ENCODE peak calls at places on chromosome 17, in four cellular contexts. C, M, S and Y are unnamed samples.

GRCh38 chr17:3639981-3640596 is 3.5 kb downstream of the CTNS start:
- DNase-seq in C (peak), S (no peak), M (no peak), Y (no peak)

GRCh38 chr17:68981288-68981687 is 26.1 kb upstream of the ABCA8 start:
- DNase-seq in M (no peak), S (peak), C (peak), Y (no peak)

GRCh38 chr17:8732406-8733065 is 12.1 kb downstream of the CCDC42 start:
- DNase-seq in S (no peak), M (no peak), C (no peak), Y (no peak)

GRCh38 chr17:35243459-35244204 is 760 bp downstream of the SLFN5 start:
- DNase-seq in S (no peak), M (peak), C (peak), Y (peak)

GRCh38 chr17:56947741-56948140 is 13.1 kb downstream of the COIL start:
- DNase-seq in C (no peak), S (no peak), M (no peak), Y (no peak)

GRCh38 chr17:60421273-60422161 is 772 bp upstream of the CHCT1 start:
- DNase-seq in S (no peak), M (peak), C (peak), Y (peak)

GRCh38 chr17:64061157-64061898 is 40.9 kb upstream of the ICAM2 start:
- DNase-seq in M (peak), C (no peak), S (no peak), Y (no peak)

GRCh38 chr17:77230436-77230830 is 89.7 kb downstream of the SEC14L1 start:
- DNase-seq in S (no peak), C (no peak), M (no peak), Y (no peak)

GRCh38 chr17:57574040-57574513 is 171.0 kb downstream of the CCDC182 start:
- DNase-seq in C (peak), S (no peak), M (no peak), Y (peak)

GRCh38 chr17:56798916-56799315 is 34.8 kb downstream of the C17orf67 start:
- DNase-seq in S (no peak), C (no peak), M (no peak), Y (no peak)

GRCh38 chr17:27793168-27793905 is 7.0 kb downstream of the NOS2 start:
- DNase-seq in C (peak), S (no peak), M (no peak), Y (no peak)

GRCh38 chr17:3974980-3975379 is 10.7 kb upstream of the ATP2A3 start:
- DNase-seq in M (no peak), S (no peak), C (no peak), Y (no peak)

GRCh38 chr17:63675607-63676539 is 24.1 kb downstream of the LIMD2 start:
- DNase-seq in S (peak), M (no peak), C (peak), Y (peak)

GRCh38 chr17:65220732-65221131 is 83.6 kb downstream of the RGS9 start:
- DNase-seq in S (no peak), C (no peak), M (no peak), Y (no peak)

GRCh38 chr17:56616239-56616638 is 22.7 kb downstream of the NOG start:
- DNase-seq in C (no peak), M (no peak), S (no peak), Y (no peak)

GRCh38 chr17:5680766-5681165 is 96.5 kb upstream of the NLRP1 start:
- DNase-seq in S (no peak), M (no peak), C (no peak), Y (no peak)

GRCh38 chr17:52923658-52924057 is 765.1 kb upstream of the CA10 start:
- DNase-seq in M (no peak), S (no peak), C (no peak), Y (no peak)

GRCh38 chr17:8799001-8799850 is at the start of gene MFSD6L:
- DNase-seq in C (peak), S (no peak), M (no peak), Y (no peak)

GRCh38 chr17:5097101-5097834 is 14.4 kb downstream of the ZNF232 start:
- DNase-seq in S (no peak), M (no peak), C (peak), Y (peak)

GRCh38 chr17:56752263-56752662 is 81.5 kb downstream of the C17orf67 start:
- DNase-seq in C (no peak), M (no peak), S (no peak), Y (no peak)

GRCh38 chr17:65231086-65231485 is 93.9 kb downstream of the RGS9 start:
- DNase-seq in M (no peak), C (no peak), S (no peak), Y (no peak)

GRCh38 chr17:42153919-42154491 is 784 bp downstream of the RAB5C start:
- DNase-seq in M (no peak), C (no peak), S (no peak), Y (no peak)

GRCh38 chr17:38687291-38687690 is 12.5 kb upstream of the EPOP start:
- DNase-seq in S (no peak), C (no peak), M (no peak), Y (no peak)

GRCh38 chr17:33482636-33483035 is 189.5 kb upstream of the ASIC2 start:
- DNase-seq in M (no peak), C (no peak), S (no peak), Y (no peak)

GRCh38 chr17:41486809-41487530 is 2.7 kb downstream of the KRT36 start:
- DNase-seq in M (peak), S (no peak), C (peak), Y (no peak)

GRCh38 chr17:50190278-50191069 is 11.0 kb downstream of the COL1A1 start:
- DNase-seq in C (no peak), S (no peak), M (no peak), Y (no peak)

GRCh38 chr17:68763551-68763950 is 162.4 kb upstream of the FAM20A start:
- DNase-seq in S (no peak), C (no peak), M (no peak), Y (no peak)

GRCh38 chr17:4008496-4009163 is 44.4 kb upstream of the ATP2A3 start:
- DNase-seq in C (no peak), M (no peak), S (no peak), Y (no peak)

GRCh38 chr17:36743130-36743529 is 141.7 kb downstream of the MRM1 start:
- DNase-seq in M (no peak), S (no peak), C (no peak), Y (no peak)

GRCh38 chr17:81401727-81402529 is 6.7 kb downstream of the BAHCC1 start:
- DNase-seq in M (peak), C (peak), S (no peak), Y (no peak)

GRCh38 chr17:81404557-81405165 is 9.4 kb downstream of the BAHCC1 start:
- DNase-seq in S (no peak), M (no peak), C (no peak), Y (no peak)

GRCh38 chr17:81403671-81404534 is 8.6 kb downstream of the BAHCC1 start:
- DNase-seq in S (no peak), M (no peak), C (no peak), Y (no peak)

GRCh38 chr17:81402530-81402941 is 7.3 kb downstream of the BAHCC1 start:
- DNase-seq in C (no peak), M (no peak), S (no peak), Y (no peak)

DNA sequence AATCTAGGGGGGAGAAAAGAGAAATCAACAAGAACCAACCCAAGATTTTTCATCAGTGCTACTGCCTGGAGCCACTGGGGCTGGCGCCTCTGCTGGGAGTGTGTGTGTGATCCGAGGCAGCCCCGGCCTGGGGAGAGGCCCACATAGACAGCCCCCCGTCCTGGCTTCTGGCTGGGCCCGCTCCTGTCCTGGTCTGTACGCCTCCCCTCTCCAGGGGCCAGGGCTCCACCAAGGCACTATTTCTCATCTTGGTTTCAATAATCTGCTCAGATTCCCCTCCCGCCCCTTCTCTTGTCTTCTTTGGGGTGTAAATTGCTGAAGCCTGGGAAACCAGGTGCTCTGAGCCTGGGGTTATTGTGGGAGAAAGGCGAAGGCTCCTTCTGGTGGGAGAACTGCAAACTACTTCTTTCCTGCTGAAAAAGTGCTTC is 7.8 kb downstream of the BAHCC1 start:
- DNase-seq in M (no peak), S (no peak), C (no peak), Y (no peak)
- TF ChIP-seq CTCF in M (no peak), S (no peak), C (no peak), Y (no peak)

GRCh38 chr17:43175213-43176118 is 4.5 kb downstream of the NBR1 start:
- DNase-seq in M (no peak), C (no peak), S (no peak), Y (no peak)

GRCh38 chr17:43171761-43172487 is 910 bp downstream of the NBR1 start:
- DNase-seq in M (no peak), C (peak), S (peak), Y (peak)

GRCh38 chr17:43170140-43170765 is 761 bp upstream of the NBR1 start:
- DNase-seq in M (peak), S (peak), C (peak), Y (peak)

GRCh38 chr17:43169561-43170139 is 1.4 kb upstream of the NBR1 start:
- DNase-seq in C (peak), M (peak), S (no peak), Y (peak)

DNA sequence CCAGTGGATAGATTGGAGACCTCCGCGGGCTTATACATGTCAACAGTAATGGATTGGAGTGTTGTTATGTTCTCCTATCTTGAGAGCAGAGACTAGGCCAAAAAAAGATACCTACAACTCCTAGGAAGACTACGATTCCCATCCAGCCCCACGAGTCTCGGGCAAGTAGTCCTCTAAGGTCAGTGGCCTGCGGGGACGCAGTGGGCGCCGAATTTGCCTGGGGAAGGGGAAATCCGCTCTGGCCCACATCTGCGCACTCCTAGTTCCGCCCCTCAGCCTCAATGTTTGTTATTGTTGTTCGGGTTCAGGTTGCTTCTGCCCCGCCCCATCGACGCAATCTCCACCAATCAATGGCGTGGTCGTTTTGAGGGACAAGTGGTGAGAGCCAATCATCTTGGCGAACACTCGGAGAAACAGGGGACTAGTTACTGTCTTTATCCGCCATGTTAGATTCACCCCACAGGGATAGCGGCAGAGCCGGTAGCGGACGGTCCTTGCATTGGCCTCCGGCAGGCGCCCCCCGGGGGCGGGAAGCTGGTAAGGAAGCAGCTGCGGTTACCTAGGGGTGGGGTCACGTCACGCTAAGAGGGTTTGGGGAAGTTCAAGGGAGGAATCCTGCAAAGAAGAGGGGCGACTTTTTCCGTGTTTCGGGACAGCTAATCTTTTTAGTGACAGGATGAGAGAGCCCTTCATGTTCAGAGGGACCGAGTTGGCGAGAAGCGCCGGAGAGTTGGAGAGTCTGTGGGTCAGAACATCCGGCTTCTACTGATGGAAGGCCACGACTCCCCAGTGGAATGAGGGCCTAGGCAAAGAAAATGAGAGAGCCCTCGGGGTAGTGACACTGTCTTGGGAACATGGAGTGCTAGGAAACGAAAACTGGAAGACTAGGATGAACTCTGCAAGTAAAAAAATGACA is at the start of gene NBR1:
- DNase-seq in C (peak), M (peak), S (peak), Y (peak)
- TF ChIP-seq CTCF in C (peak), M (peak), S (no peak), Y (no peak)

GRCh38 chr17:78266771-78267170 is 35.3 kb downstream of the TMEM235 start:
- DNase-seq in M (no peak), S (no peak), C (no peak), Y (no peak)
- TF ChIP-seq CTCF in M (no peak), S (no peak), C (no peak), Y (no peak)

DNA sequence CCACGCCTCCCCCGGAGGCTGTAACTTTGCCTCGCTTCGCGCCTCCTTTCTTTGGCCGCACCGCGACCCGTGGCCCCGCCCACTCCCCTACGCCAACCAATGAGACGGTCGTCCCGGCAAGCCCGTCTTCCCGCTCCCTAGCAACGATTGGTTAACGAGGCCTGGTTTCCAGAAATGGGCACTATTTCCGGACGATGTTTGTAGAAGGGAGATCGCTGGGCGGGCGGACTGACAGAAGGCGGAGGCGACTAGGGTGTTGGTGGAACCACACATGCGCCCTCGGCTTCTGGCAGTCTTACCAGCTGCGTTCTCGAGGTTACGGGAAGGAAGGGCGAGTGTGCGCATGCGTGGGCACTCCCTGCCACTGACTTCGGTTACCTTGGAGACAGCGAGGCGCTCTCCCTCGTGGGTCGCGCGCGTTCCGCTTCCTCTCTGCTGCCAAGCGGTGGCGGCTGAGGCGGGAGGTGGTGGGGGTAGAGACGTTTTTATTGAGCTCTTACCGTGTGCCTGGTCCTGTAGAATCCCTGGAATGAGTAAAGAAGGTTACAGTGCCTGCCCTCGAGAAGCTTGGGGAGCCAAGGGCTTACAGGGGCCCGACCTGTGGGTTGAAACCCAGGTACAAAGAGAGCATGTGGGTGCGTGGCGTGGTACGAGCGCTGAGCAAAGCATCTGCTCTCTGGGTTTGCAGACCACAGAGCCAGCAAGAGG is 447 bp upstream of the MAP3K14 start:
- DNase-seq in C (peak), M (peak), S (peak), Y (peak)
- TF ChIP-seq CTCF in C (peak), M (no peak), S (no peak), Y (no peak)

GRCh38 chr17:48181653-48182052 is 74.1 kb downstream of the SNX11 start:
- DNase-seq in S (no peak), M (no peak), C (no peak), Y (no peak)
- TF ChIP-seq CTCF in S (peak), M (peak), C (no peak), Y (no peak)

GRCh38 chr17:40062347-40063033 is at the start of gene THRA:
- DNase-seq in C (peak), M (peak), S (no peak), Y (peak)
- TF ChIP-seq CTCF in C (peak), M (peak), S (no peak), Y (no peak)

GRCh38 chr17:31286587-31286986 is 10.5 kb downstream of the OMG start:
- DNase-seq in S (no peak), C (no peak), M (no peak), Y (no peak)
- TF ChIP-seq CTCF in S (no peak), C (no peak), M (no peak), Y (no peak)